ENCODE peak calls at places on chromosomes 5 and 9, in four cellular contexts. B, D, O and U are unnamed samples.

GRCh38 chr9:134216449-134216951 is 52.1 kb upstream of the RNU6ATAC start:
- DNase-seq in B (no peak), D (peak; percentile 45), O (no peak), U (peak; percentile 45)

GRCh38 chr5:79753863-79754645 is 64.4 kb downstream of the CMYA5 start:
- DNase-seq in B (no peak), D (no peak), O (no peak), U (no peak)

GRCh38 chr5:112758676-112759075 is 21.0 kb downstream of the APC start:
- DNase-seq in B (no peak), D (no peak), O (no peak), U (no peak)

GRCh38 chr9:34046784-34047379 is 1.8 kb downstream of the UBAP2 start:
- DNase-seq in B (no peak), D (no peak), O (no peak), U (no peak)

GRCh38 chr5:35853652-35854051 is 3.0 kb upstream of the IL7R start:
- DNase-seq in B (no peak), D (no peak), O (no peak), U (no peak)

GRCh38 chr5:18305288-18305899 is 671.1 kb downstream of the TAF11L14 start:
- DNase-seq in B (no peak), D (no peak), O (no peak), U (no peak)

GRCh38 chr5:52743012-52743411 is 44.7 kb upstream of the ITGA1 start:
- DNase-seq in B (no peak), D (no peak), O (no peak), U (no peak)

GRCh38 chr9:2158111-2158610 is 143.0 kb downstream of the SMARCA2 start:
- DNase-seq in B (no peak), D (no peak), O (peak; percentile 53), U (peak; percentile 67)

GRCh38 chr9:126395439-126396212 is 69.0 kb downstream of the MVB12B start:
- DNase-seq in B (no peak), D (no peak), O (no peak), U (no peak)

GRCh38 chr5:135437796-135438560 is 9.2 kb downstream of the DCANP1 start:
- DNase-seq in B (peak; percentile 41), D (no peak), O (peak; percentile 94), U (peak; percentile 90)

GRCh38 chr5:34772267-34772666 is 66.7 kb upstream of the TTC23L start:
- DNase-seq in B (no peak), D (no peak), O (no peak), U (no peak)

GRCh38 chr5:103295871-103296270 is 37.3 kb downstream of the MACIR start:
- DNase-seq in B (no peak), D (no peak), O (no peak), U (no peak)

GRCh38 chr5:87308024-87308423 is 40.3 kb downstream of the RASA1 start:
- DNase-seq in B (no peak), D (no peak), O (no peak), U (no peak)

GRCh38 chr9:134647359-134648115 is 5.9 kb downstream of the COL5A1 start:
- DNase-seq in B (no peak), D (no peak), O (no peak), U (no peak)

GRCh38 chr5:165996484-165996883 is 2295.0 kb upstream of the WWC1 start:
- DNase-seq in B (no peak), D (no peak), O (no peak), U (no peak)

GRCh38 chr9:10208691-10209069 is 404.1 kb downstream of the PTPRD start:
- DNase-seq in B (no peak), D (no peak), O (no peak), U (no peak)

GRCh38 chr5:172361566-172362238 is 78.1 kb upstream of the UBTD2 start:
- DNase-seq in B (no peak), D (peak; percentile 86), O (no peak), U (no peak)

GRCh38 chr5:7066471-7067235 is 329.3 kb upstream of the ADCY2 start:
- DNase-seq in B (no peak), D (no peak), O (no peak), U (no peak)

GRCh38 chr5:173627860-173628392 is 11.5 kb upstream of the BOD1 start:
- DNase-seq in B (peak; percentile 58), D (no peak), O (no peak), U (no peak)

GRCh38 chr9:81588148-81588874 is 101.0 kb downstream of the TLE1 start:
- DNase-seq in B (no peak), D (no peak), O (peak; percentile 86), U (peak; percentile 74)

GRCh38 chr5:143501176-143501840 is 97.8 kb upstream of the NR3C1 start:
- DNase-seq in B (no peak), D (no peak), O (no peak), U (peak; percentile 68)

GRCh38 chr5:116650964-116651363 is 76.3 kb upstream of the SEMA6A start:
- DNase-seq in B (no peak), D (no peak), O (no peak), U (no peak)

GRCh38 chr9:95379630-95380029 is 62.1 kb upstream of the FANCC start:
- DNase-seq in B (peak; percentile 41), D (no peak), O (no peak), U (no peak)

GRCh38 chr5:175579742-175580432 is 78.0 kb upstream of the HRH2 start:
- DNase-seq in B (no peak), D (no peak), O (no peak), U (no peak)

GRCh38 chr5:35134278-35135030 is 86.7 kb upstream of the AGXT2 start:
- DNase-seq in B (no peak), D (no peak), O (no peak), U (no peak)

GRCh38 chr5:72556351-72557146 is 49.3 kb upstream of the ZNF366 start:
- DNase-seq in B (peak; percentile 89), D (peak; percentile 81), O (peak; percentile 34), U (peak; percentile 79)

GRCh38 chr5:2149196-2149541 is 266.4 kb upstream of the IRX4 start:
- DNase-seq in B (no peak), D (no peak), O (no peak), U (no peak)

GRCh38 chr5:59536875-59537274 is 356.7 kb downstream of the PDE4D start:
- DNase-seq in B (no peak), D (no peak), O (no peak), U (no peak)

GRCh38 chr5:142432961-142433360 is 108.1 kb upstream of the SPRY4 start:
- DNase-seq in B (no peak), D (no peak), O (no peak), U (no peak)

GRCh38 chr9:124274738-124275137 is 17.0 kb downstream of the NEK6 start:
- DNase-seq in B (no peak), D (no peak), O (no peak), U (no peak)
- TF ChIP-seq POLR2A in B (no peak), D (no peak), O (no peak), U (no peak)

DNA sequence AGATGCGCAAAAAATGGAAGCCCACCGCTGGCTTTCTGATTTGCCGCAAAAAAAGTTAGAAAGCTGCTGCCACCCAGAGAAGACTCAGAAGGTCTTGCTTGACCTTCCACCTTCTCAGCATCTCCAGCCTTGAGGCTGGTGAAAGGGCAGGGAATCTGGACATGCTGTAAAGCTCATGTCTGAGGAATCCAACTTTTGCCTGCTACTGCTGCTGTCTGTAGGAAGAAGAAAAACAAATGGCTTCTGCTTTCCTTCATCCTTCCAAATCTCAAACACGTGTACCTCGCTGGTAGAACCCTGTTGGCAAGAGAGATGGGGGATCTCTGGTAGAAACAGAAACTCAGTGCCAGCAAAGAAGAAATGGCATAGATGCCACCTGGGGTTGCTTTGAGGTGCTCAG is 10.2 kb downstream of the TJP2 start:
- DNase-seq in B (no peak), D (no peak), O (no peak), U (no peak)
- H3K27ac ChIP-seq in B (no peak overlapping the region), D (no peak overlapping the region), O (peak overlapping the region; percentile 76), U (no peak overlapping the region)

GRCh38 chr5:10310073-10310779 is 2.5 kb upstream of the CMBL start:
- DNase-seq in B (no peak), D (no peak), O (peak; percentile 51), U (no peak)
- TF ChIP-seq POLR2AphosphoS5 in B (no peak), D (no peak), O (no peak), U (no peak)

GRCh38 chr5:150398432-150399157 is 14.1 kb downstream of the CD74 start:
- DNase-seq in B (no peak), D (no peak), O (peak; percentile 50), U (no peak)
- TF ChIP-seq POLR2A in B (no peak), D (no peak), O (no peak), U (no peak)

GRCh38 chr5:145324767-145325479 is 510.2 kb downstream of the PRELID2 start:
- DNase-seq in B (no peak), D (no peak), O (no peak), U (no peak)
- H3K27ac ChIP-seq in B (no peak overlapping the region), D (no peak overlapping the region), O (no peak overlapping the region), U (no peak overlapping the region)

GRCh38 chr9:107335331-107335730 is 52.3 kb downstream of the RAD23B start:
- DNase-seq in B (no peak), D (no peak), O (no peak), U (no peak)
- TF ChIP-seq POLR2AphosphoS5 in B (peak; percentile 45), D (no peak), O (no peak), U (peak; percentile 7)

DNA sequence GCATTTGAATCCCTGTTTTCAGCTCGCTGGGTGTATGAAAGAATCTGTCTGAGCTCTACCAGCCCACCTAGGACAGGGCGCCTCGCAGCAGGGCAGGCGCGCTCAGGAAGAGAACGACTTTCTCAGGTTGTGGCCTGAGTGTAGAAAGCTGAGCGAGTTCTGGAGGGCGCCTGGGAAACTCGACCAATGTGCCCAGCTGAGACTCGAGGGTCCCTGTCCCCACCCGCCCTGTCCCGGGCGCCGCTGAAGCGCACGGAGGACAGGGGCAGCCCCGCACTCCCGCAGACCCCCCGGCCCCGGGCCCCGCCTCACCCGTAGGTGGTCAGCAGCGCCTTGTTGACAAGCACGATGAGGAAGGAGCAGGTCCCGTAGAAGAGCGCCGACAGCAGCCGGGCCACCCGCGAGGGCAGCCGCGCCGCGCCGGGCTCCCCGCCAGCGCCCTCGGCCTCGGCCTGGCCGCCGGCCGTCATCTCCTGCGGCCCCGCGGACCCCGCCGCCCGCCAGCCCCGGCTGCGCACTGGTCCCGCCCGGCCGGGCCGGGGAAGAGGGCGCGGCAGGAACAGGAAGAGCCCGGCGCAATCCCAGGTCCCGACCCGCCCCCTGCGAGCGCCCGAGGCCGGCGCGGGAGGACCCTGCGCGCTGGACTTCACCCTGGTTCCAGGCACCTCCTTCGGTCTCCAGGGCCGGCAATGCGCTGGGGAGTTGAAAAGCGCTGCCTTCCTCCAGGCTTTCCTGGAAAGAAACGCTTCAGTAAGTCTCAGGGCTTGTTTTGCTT is at the start of gene SLC35D2:
- DNase-seq in B (peak; percentile 74), D (peak; percentile 66), O (peak; percentile 75), U (peak; percentile 75)
- TF ChIP-seq POLR2A in B (no peak), D (peak; percentile 13), O (no peak), U (no peak)

GRCh38 chr5:140349244-140349643 is 2.8 kb upstream of the HBEGF start:
- DNase-seq in B (no peak), D (no peak), O (peak; percentile 46), U (no peak)

GRCh38 chr5:140345919-140346347 is 470 bp downstream of the HBEGF start:
- DNase-seq in B (no peak), D (peak; percentile 80), O (peak; percentile 68), U (peak; percentile 88)

GRCh38 chr5:140346348-140347221 is at the start of gene HBEGF:
- DNase-seq in B (peak; percentile 88), D (peak; percentile 85), O (peak; percentile 93), U (peak; percentile 88)

GRCh38 chr5:140347382-140347781 is 979 bp upstream of the HBEGF start:
- DNase-seq in B (no peak), D (no peak), O (no peak), U (no peak)

GRCh38 chr5:140348104-140348503 is 1.7 kb upstream of the HBEGF start:
- DNase-seq in B (no peak), D (no peak), O (no peak), U (no peak)
- H3K27ac ChIP-seq in B (no peak overlapping the region), D (peak overlapping the region; percentile 77), O (peak overlapping the region; percentile 90), U (no peak overlapping the region)

GRCh38 chr5:177300236-177300880 is 3.2 kb downstream of the RAB24 start:
- DNase-seq in B (no peak), D (peak; percentile 78), O (peak; percentile 56), U (peak; percentile 76)
- TF ChIP-seq POLR2AphosphoS5 in B (peak; percentile 62), D (no peak), O (peak; percentile 17), U (peak; percentile 24)